ENCODE peak calls at places on chromosomes 4 and X, in ten cellular contexts. One of them, this sample, is unnamed.

GRCh38 chrX:41958861-41959260 is 35.5 kb upstream of the CASK start:
- DNase-seq in effector memory CD4-positive, alpha-beta T cell: no peak
- DNase-seq in CD8-positive, alpha-beta T cell: no peak
- DNase-seq in prostate gland: no peak
- DNase-seq in CD4-positive, CD25-positive, alpha-beta regulatory T cell: no peak
- DNase-seq in colonic mucosa: no peak
- DNase-seq in neuronal stem cell: no peak
- DNase-seq in pancreas: no peak
- DNase-seq in fibroblast of lung: no peak
- DNase-seq in aorta: no peak
- DNase-seq in this sample: no peak

GRCh38 chr4:120557372-120557771 is 365.2 kb downstream of the PRDM5 start:
- DNase-seq in aorta: no peak
- DNase-seq in CD4-positive, CD25-positive, alpha-beta regulatory T cell: no peak
- DNase-seq in neuronal stem cell: no peak
- DNase-seq in fibroblast of lung: peak; percentile 51
- DNase-seq in effector memory CD4-positive, alpha-beta T cell: no peak
- DNase-seq in colonic mucosa: no peak
- DNase-seq in pancreas: no peak
- DNase-seq in prostate gland: no peak
- DNase-seq in CD8-positive, alpha-beta T cell: no peak
- DNase-seq in this sample: no peak

GRCh38 chrX:10237255-10237654 is 80.5 kb downstream of the CLCN4 start:
- DNase-seq in CD8-positive, alpha-beta T cell: no peak
- DNase-seq in prostate gland: no peak
- DNase-seq in effector memory CD4-positive, alpha-beta T cell: no peak
- DNase-seq in fibroblast of lung: no peak
- DNase-seq in aorta: no peak
- DNase-seq in colonic mucosa: no peak
- DNase-seq in CD4-positive, CD25-positive, alpha-beta regulatory T cell: no peak
- DNase-seq in pancreas: no peak
- DNase-seq in neuronal stem cell: no peak
- DNase-seq in this sample: no peak

GRCh38 chr4:21656832-21657231 is 291.7 kb downstream of the KCNIP4 start:
- DNase-seq in pancreas: no peak
- DNase-seq in colonic mucosa: no peak
- DNase-seq in CD4-positive, CD25-positive, alpha-beta regulatory T cell: no peak
- DNase-seq in neuronal stem cell: no peak
- DNase-seq in fibroblast of lung: peak; percentile 92
- DNase-seq in effector memory CD4-positive, alpha-beta T cell: no peak
- DNase-seq in aorta: no peak
- DNase-seq in CD8-positive, alpha-beta T cell: no peak
- DNase-seq in prostate gland: no peak
- DNase-seq in this sample: peak; percentile 37

GRCh38 chr4:111959202-111959601 is 186.1 kb upstream of the FAM241A start:
- DNase-seq in prostate gland: no peak
- DNase-seq in fibroblast of lung: peak; percentile 39
- DNase-seq in pancreas: no peak
- DNase-seq in aorta: no peak
- DNase-seq in colonic mucosa: peak; percentile 29
- DNase-seq in neuronal stem cell: no peak
- DNase-seq in CD8-positive, alpha-beta T cell: no peak
- DNase-seq in effector memory CD4-positive, alpha-beta T cell: no peak
- DNase-seq in CD4-positive, CD25-positive, alpha-beta regulatory T cell: no peak
- DNase-seq in this sample: peak; percentile 21

GRCh38 chrX:46572295-46572936 is 1.1 kb upstream of the CHST7 start:
- DNase-seq in pancreas: no peak
- DNase-seq in prostate gland: no peak
- DNase-seq in colonic mucosa: no peak
- DNase-seq in aorta: no peak
- DNase-seq in CD8-positive, alpha-beta T cell: peak; percentile 1
- DNase-seq in CD4-positive, CD25-positive, alpha-beta regulatory T cell: peak; percentile 48
- DNase-seq in fibroblast of lung: no peak
- DNase-seq in neuronal stem cell: no peak
- DNase-seq in effector memory CD4-positive, alpha-beta T cell: peak; percentile 7
- DNase-seq in this sample: no peak

GRCh38 chr4:159075531-159075932 is 27.3 kb upstream of the RAPGEF2 start:
- DNase-seq in aorta: no peak
- DNase-seq in prostate gland: no peak
- DNase-seq in CD4-positive, CD25-positive, alpha-beta regulatory T cell: no peak
- DNase-seq in neuronal stem cell: no peak
- DNase-seq in effector memory CD4-positive, alpha-beta T cell: no peak
- DNase-seq in CD8-positive, alpha-beta T cell: no peak
- DNase-seq in pancreas: no peak
- DNase-seq in colonic mucosa: no peak
- DNase-seq in fibroblast of lung: no peak
- DNase-seq in this sample: peak; percentile 34

GRCh38 chr4:74886490-74886889 is 46.4 kb upstream of the PARM1 start:
- DNase-seq in CD8-positive, alpha-beta T cell: no peak
- DNase-seq in colonic mucosa: no peak
- DNase-seq in effector memory CD4-positive, alpha-beta T cell: no peak
- DNase-seq in neuronal stem cell: no peak
- DNase-seq in aorta: no peak
- DNase-seq in fibroblast of lung: peak; percentile 53
- DNase-seq in prostate gland: peak; percentile 29
- DNase-seq in CD4-positive, CD25-positive, alpha-beta regulatory T cell: no peak
- DNase-seq in pancreas: no peak
- DNase-seq in this sample: peak; percentile 47

GRCh38 chr4:60992037-60992436 is 208.1 kb upstream of the ADGRL3 start:
- DNase-seq in fibroblast of lung: no peak
- DNase-seq in neuronal stem cell: no peak
- DNase-seq in CD8-positive, alpha-beta T cell: no peak
- DNase-seq in CD4-positive, CD25-positive, alpha-beta regulatory T cell: no peak
- DNase-seq in effector memory CD4-positive, alpha-beta T cell: no peak
- DNase-seq in pancreas: no peak
- DNase-seq in aorta: no peak
- DNase-seq in colonic mucosa: no peak
- DNase-seq in prostate gland: no peak
- DNase-seq in this sample: peak; percentile 36

GRCh38 chr4:83356899-83357661 is 22.4 kb upstream of the HPSE start:
- DNase-seq in CD4-positive, CD25-positive, alpha-beta regulatory T cell: no peak
- DNase-seq in aorta: no peak
- DNase-seq in neuronal stem cell: no peak
- DNase-seq in effector memory CD4-positive, alpha-beta T cell: no peak
- DNase-seq in pancreas: no peak
- DNase-seq in CD8-positive, alpha-beta T cell: no peak
- DNase-seq in fibroblast of lung: peak; percentile 92
- DNase-seq in colonic mucosa: no peak
- DNase-seq in prostate gland: no peak
- DNase-seq in this sample: peak; percentile 95

GRCh38 chrX:133120406-133120805 is 23.5 kb upstream of the USP26 start:
- DNase-seq in colonic mucosa: no peak
- DNase-seq in pancreas: no peak
- DNase-seq in CD8-positive, alpha-beta T cell: no peak
- DNase-seq in fibroblast of lung: no peak
- DNase-seq in effector memory CD4-positive, alpha-beta T cell: no peak
- DNase-seq in aorta: no peak
- DNase-seq in prostate gland: no peak
- DNase-seq in CD4-positive, CD25-positive, alpha-beta regulatory T cell: no peak
- DNase-seq in neuronal stem cell: no peak
- DNase-seq in this sample: no peak

GRCh38 chrX:57929373-57929772 is 19.1 kb upstream of the ZXDA start:
- DNase-seq in aorta: no peak
- DNase-seq in CD8-positive, alpha-beta T cell: no peak
- DNase-seq in CD4-positive, CD25-positive, alpha-beta regulatory T cell: no peak
- DNase-seq in effector memory CD4-positive, alpha-beta T cell: no peak
- DNase-seq in fibroblast of lung: peak; percentile 23
- DNase-seq in pancreas: no peak
- DNase-seq in colonic mucosa: no peak
- DNase-seq in neuronal stem cell: no peak
- DNase-seq in prostate gland: no peak
- DNase-seq in this sample: no peak

GRCh38 chr4:184355111-184355604 is 119.2 kb downstream of the IRF2 start:
- DNase-seq in fibroblast of lung: peak; percentile 91
- DNase-seq in CD4-positive, CD25-positive, alpha-beta regulatory T cell: peak; percentile 14
- DNase-seq in neuronal stem cell: no peak
- DNase-seq in CD8-positive, alpha-beta T cell: no peak
- DNase-seq in aorta: no peak
- DNase-seq in colonic mucosa: peak; percentile 47
- DNase-seq in effector memory CD4-positive, alpha-beta T cell: no peak
- DNase-seq in pancreas: no peak
- DNase-seq in prostate gland: no peak
- DNase-seq in this sample: peak; percentile 81

GRCh38 chr4:88672987-88673386 is 24.6 kb downstream of the NAP1L5 start:
- DNase-seq in fibroblast of lung: peak; percentile 65
- DNase-seq in CD8-positive, alpha-beta T cell: no peak
- DNase-seq in aorta: no peak
- DNase-seq in prostate gland: no peak
- DNase-seq in effector memory CD4-positive, alpha-beta T cell: no peak
- DNase-seq in neuronal stem cell: no peak
- DNase-seq in CD4-positive, CD25-positive, alpha-beta regulatory T cell: peak; percentile 26
- DNase-seq in colonic mucosa: no peak
- DNase-seq in pancreas: no peak
- DNase-seq in this sample: no peak

GRCh38 chrX:97238632-97239031 is 354.9 kb downstream of the RPA4 start:
- DNase-seq in CD8-positive, alpha-beta T cell: no peak
- DNase-seq in aorta: no peak
- DNase-seq in pancreas: no peak
- DNase-seq in prostate gland: no peak
- DNase-seq in effector memory CD4-positive, alpha-beta T cell: no peak
- DNase-seq in neuronal stem cell: no peak
- DNase-seq in colonic mucosa: no peak
- DNase-seq in fibroblast of lung: peak; percentile 35
- DNase-seq in CD4-positive, CD25-positive, alpha-beta regulatory T cell: no peak
- DNase-seq in this sample: peak; percentile 60

GRCh38 chrX:101080326-101080725 is 1.6 kb downstream of the TMEM35A start:
- DNase-seq in CD8-positive, alpha-beta T cell: no peak
- DNase-seq in CD4-positive, CD25-positive, alpha-beta regulatory T cell: no peak
- DNase-seq in aorta: no peak
- DNase-seq in fibroblast of lung: no peak
- DNase-seq in colonic mucosa: no peak
- DNase-seq in prostate gland: no peak
- DNase-seq in effector memory CD4-positive, alpha-beta T cell: no peak
- DNase-seq in neuronal stem cell: no peak
- DNase-seq in pancreas: no peak
- DNase-seq in this sample: no peak

DNA sequence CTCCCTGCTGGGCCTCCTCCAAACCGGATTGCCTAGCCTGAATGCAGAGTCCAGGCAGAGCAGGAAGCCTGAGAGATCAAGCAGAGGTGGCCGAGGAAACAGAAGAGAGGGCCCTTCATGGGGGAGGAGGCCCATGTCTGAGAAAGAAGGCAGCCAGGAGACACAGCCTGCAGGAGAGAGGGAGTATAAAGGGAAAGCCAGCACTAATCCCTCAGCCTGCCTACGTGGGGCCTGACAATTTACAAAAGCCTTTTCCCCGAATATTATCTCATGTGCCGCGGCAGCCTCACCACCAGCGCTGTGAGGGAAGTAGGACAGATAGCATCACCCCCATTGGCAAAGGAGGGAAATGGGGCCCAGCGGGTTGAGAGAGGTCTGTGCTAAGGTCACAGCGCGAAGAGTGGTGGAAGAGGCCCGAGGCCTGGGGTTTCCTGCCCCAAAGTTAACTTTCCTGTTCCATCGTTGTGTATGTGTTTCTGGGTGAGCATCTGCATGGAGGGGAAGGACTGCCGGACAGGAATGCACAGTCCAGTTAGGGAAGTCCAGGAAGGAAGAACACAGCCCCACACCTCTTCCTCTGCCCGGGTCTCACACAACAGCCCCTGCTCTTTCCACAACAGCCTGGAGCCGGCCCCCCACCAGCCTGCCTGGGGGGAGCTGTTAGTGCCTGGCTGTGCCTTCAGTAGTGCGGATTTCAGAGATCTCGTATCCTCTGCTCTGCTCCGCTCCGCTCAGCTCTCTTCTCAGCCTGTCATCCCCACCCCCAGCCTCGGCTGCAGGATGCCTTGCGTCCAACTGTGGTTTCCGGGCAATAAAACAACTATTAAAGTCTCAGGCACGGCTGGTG is 50.9 kb upstream of the BCOR start:
- DNase-seq in CD4-positive, CD25-positive, alpha-beta regulatory T cell: no peak
- DNase-seq in pancreas: peak; percentile 29
- DNase-seq in effector memory CD4-positive, alpha-beta T cell: no peak
- DNase-seq in colonic mucosa: peak; percentile 62
- DNase-seq in aorta: no peak
- DNase-seq in neuronal stem cell: no peak
- DNase-seq in prostate gland: no peak
- DNase-seq in CD8-positive, alpha-beta T cell: no peak
- DNase-seq in fibroblast of lung: no peak
- DNase-seq in this sample: no peak
- H3K27ac ChIP-seq in CD4-positive, CD25-positive, alpha-beta regulatory T cell: no peak overlapping the region
- H3K27ac ChIP-seq in pancreas: no peak overlapping the region
- H3K27ac ChIP-seq in effector memory CD4-positive, alpha-beta T cell: no peak overlapping the region
- H3K27ac ChIP-seq in colonic mucosa: no peak overlapping the region
- H3K27ac ChIP-seq in aorta: no peak overlapping the region
- H3K27ac ChIP-seq in neuronal stem cell: no peak overlapping the region
- H3K27ac ChIP-seq in prostate gland: peak overlapping the region; percentile 46
- H3K27ac ChIP-seq in CD8-positive, alpha-beta T cell: no peak overlapping the region
- H3K27ac ChIP-seq in fibroblast of lung: no peak overlapping the region
- H3K27ac ChIP-seq in this sample: no peak overlapping the region

GRCh38 chrX:130981836-130982235 is 76.3 kb upstream of the ARHGAP36 start:
- DNase-seq in fibroblast of lung: peak; percentile 13
- DNase-seq in effector memory CD4-positive, alpha-beta T cell: no peak
- DNase-seq in CD4-positive, CD25-positive, alpha-beta regulatory T cell: no peak
- DNase-seq in colonic mucosa: no peak
- DNase-seq in CD8-positive, alpha-beta T cell: no peak
- DNase-seq in pancreas: no peak
- DNase-seq in aorta: no peak
- DNase-seq in neuronal stem cell: no peak
- DNase-seq in prostate gland: no peak
- DNase-seq in this sample: no peak
- H3K27ac ChIP-seq in fibroblast of lung: no peak overlapping the region
- H3K27ac ChIP-seq in effector memory CD4-positive, alpha-beta T cell: no peak overlapping the region
- H3K27ac ChIP-seq in CD4-positive, CD25-positive, alpha-beta regulatory T cell: no peak overlapping the region
- H3K27ac ChIP-seq in colonic mucosa: no peak overlapping the region
- H3K27ac ChIP-seq in CD8-positive, alpha-beta T cell: no peak overlapping the region
- H3K27ac ChIP-seq in pancreas: no peak overlapping the region
- H3K27ac ChIP-seq in aorta: no peak overlapping the region
- H3K27ac ChIP-seq in neuronal stem cell: no peak overlapping the region
- H3K27ac ChIP-seq in prostate gland: no peak overlapping the region
- H3K27ac ChIP-seq in this sample: no peak overlapping the region

GRCh38 chrX:2892816-2893215 is 36.3 kb downstream of the ARSD start:
- DNase-seq in neuronal stem cell: no peak
- DNase-seq in prostate gland: no peak
- DNase-seq in aorta: no peak
- DNase-seq in CD4-positive, CD25-positive, alpha-beta regulatory T cell: no peak
- DNase-seq in fibroblast of lung: no peak
- DNase-seq in effector memory CD4-positive, alpha-beta T cell: no peak
- DNase-seq in colonic mucosa: no peak
- DNase-seq in pancreas: no peak
- DNase-seq in CD8-positive, alpha-beta T cell: no peak
- DNase-seq in this sample: no peak
- H3K27ac ChIP-seq in neuronal stem cell: no peak overlapping the region
- H3K27ac ChIP-seq in prostate gland: no peak overlapping the region
- H3K27ac ChIP-seq in aorta: no peak overlapping the region
- H3K27ac ChIP-seq in CD4-positive, CD25-positive, alpha-beta regulatory T cell: no peak overlapping the region
- H3K27ac ChIP-seq in fibroblast of lung: no peak overlapping the region
- H3K27ac ChIP-seq in effector memory CD4-positive, alpha-beta T cell: no peak overlapping the region
- H3K27ac ChIP-seq in colonic mucosa: no peak overlapping the region
- H3K27ac ChIP-seq in pancreas: no peak overlapping the region
- H3K27ac ChIP-seq in CD8-positive, alpha-beta T cell: no peak overlapping the region
- H3K27ac ChIP-seq in this sample: no peak overlapping the region

DNA sequence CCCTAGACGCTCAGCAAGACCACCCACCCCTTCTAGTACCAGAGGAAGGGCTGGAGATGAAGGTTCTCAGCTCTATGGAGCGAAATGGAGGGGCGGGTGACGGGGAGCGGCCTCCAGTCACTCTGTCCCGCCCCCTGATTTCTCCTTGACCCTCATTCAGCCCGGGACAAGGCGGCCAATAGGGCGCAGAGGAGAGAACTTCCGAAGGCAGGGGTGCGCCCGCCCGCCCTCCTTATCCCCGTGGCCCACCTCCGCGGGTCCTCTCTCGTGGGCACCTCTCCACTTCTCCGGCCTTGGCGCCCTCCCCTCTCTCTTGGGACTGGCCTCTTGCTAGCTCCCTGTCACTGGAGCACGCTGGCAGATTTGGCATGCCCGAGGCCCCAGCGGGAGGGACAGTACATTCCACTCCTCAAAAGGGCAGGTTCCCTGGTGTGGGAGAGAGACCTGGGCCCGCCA is 1.1 kb upstream of the SEPTIN6 start:
- DNase-seq in fibroblast of lung: no peak
- DNase-seq in neuronal stem cell: no peak
- DNase-seq in CD4-positive, CD25-positive, alpha-beta regulatory T cell: no peak
- DNase-seq in colonic mucosa: no peak
- DNase-seq in effector memory CD4-positive, alpha-beta T cell: no peak
- DNase-seq in prostate gland: no peak
- DNase-seq in CD8-positive, alpha-beta T cell: no peak
- DNase-seq in aorta: no peak
- DNase-seq in pancreas: peak; percentile 60
- DNase-seq in this sample: no peak
- H3K27ac ChIP-seq in fibroblast of lung: no peak overlapping the region
- H3K27ac ChIP-seq in neuronal stem cell: no peak overlapping the region
- H3K27ac ChIP-seq in CD4-positive, CD25-positive, alpha-beta regulatory T cell: peak overlapping the region; percentile 97
- H3K27ac ChIP-seq in colonic mucosa: no peak overlapping the region
- H3K27ac ChIP-seq in effector memory CD4-positive, alpha-beta T cell: no peak overlapping the region
- H3K27ac ChIP-seq in prostate gland: no peak overlapping the region
- H3K27ac ChIP-seq in CD8-positive, alpha-beta T cell: no peak overlapping the region
- H3K27ac ChIP-seq in aorta: no peak overlapping the region
- H3K27ac ChIP-seq in pancreas: no peak overlapping the region
- H3K27ac ChIP-seq in this sample: no peak overlapping the region

This sample was measured in astrocyte.